ENCODE peak calls at places on chromosomes 16 and 17, in four cellular contexts. S is osteoblast, U is adipocyte, P is transverse colon. W is an unnamed sample. For H3K4me1, the result is how much of the 10 kb centered on the place peaks cover.

GRCh38 chr16:74580828-74581227 is 26.1 kb downstream of the GLG1 start:
- DNase-seq in U (no peak), P (no peak), S (no peak), W (no peak)

GRCh38 chr17:81002409-81003361 is 11.0 kb downstream of the CHMP6 start:
- DNase-seq in U (peak), P (peak), S (peak), W (no peak)

GRCh38 chr16:23801387-23801786 is 34.4 kb upstream of the PRKCB start:
- DNase-seq in P (peak), S (peak), U (peak), W (peak)

GRCh38 chr16:86854895-86855294 is 276.5 kb downstream of the FOXL1 start:
- DNase-seq in S (no peak), U (peak), P (no peak), W (no peak)

GRCh38 chr16:58125041-58125440 is 4.1 kb downstream of the CFAP20 start:
- DNase-seq in S (no peak), P (no peak), U (no peak), W (no peak)

GRCh38 chr17:33316733-33317132 is 23.6 kb upstream of the ASIC2 start:
- DNase-seq in P (no peak), S (no peak), U (no peak), W (no peak)

GRCh38 chr17:73231363-73231762 is 30.3 kb downstream of the CPSF4L start:
- DNase-seq in U (peak), S (peak), P (peak), W (no peak)

GRCh38 chr16:86634290-86634689 is 55.9 kb downstream of the FOXL1 start:
- DNase-seq in P (no peak), U (peak), S (peak), W (peak)

GRCh38 chr17:81176656-81177055 is 10.6 kb upstream of the AATK start:
- DNase-seq in S (no peak), P (no peak), U (no peak), W (no peak)

GRCh38 chr17:1621273-1621954 is 7.2 kb downstream of the SLC43A2 start:
- DNase-seq in P (no peak), S (peak), U (no peak), W (no peak)

GRCh38 chr16:12127244-12127643 is 150.7 kb downstream of the SNX29 start:
- DNase-seq in U (no peak), P (no peak), S (no peak), W (no peak)

GRCh38 chr16:49455991-49456745 is 82.6 kb downstream of the C16orf78 start:
- DNase-seq in P (no peak), S (no peak), U (no peak), W (no peak)

GRCh38 chr17:79071161-79071560 is 3.5 kb upstream of the ENGASE start:
- DNase-seq in S (no peak), U (no peak), P (no peak), W (no peak)

GRCh38 chr17:16377804-16378400 is 3.0 kb upstream of the UBB start:
- DNase-seq in S (peak), P (no peak), U (peak), W (no peak)

GRCh38 chr17:43952351-43952723 is 1.4 kb downstream of the PYY start:
- DNase-seq in U (no peak), S (peak), P (no peak), W (peak)

GRCh38 chr17:45228985-45229517 is 7.4 kb downstream of the FMNL1 start:
- DNase-seq in U (peak), P (peak), S (peak), W (peak)

GRCh38 chr17:52134641-52135040 is 23.9 kb downstream of the CA10 start:
- DNase-seq in U (no peak), S (no peak), P (no peak), W (no peak)

GRCh38 chr16:21283521-21284289 is 5.6 kb upstream of the CRYM start:
- DNase-seq in S (peak), U (peak), P (peak), W (peak)

GRCh38 chr16:54867302-54867832 is 63.3 kb upstream of the IRX5 start:
- DNase-seq in S (no peak), U (no peak), P (no peak), W (no peak)

GRCh38 chr17:6488008-6488539 is 43.8 kb downstream of the PIMREG start:
- DNase-seq in U (no peak), P (no peak), S (no peak), W (no peak)

GRCh38 chr17:70658324-70658723 is 489.0 kb downstream of the KCNJ2 start:
- DNase-seq in S (no peak), U (no peak), P (no peak), W (no peak)

GRCh38 chr16:9123401-9123800 is 32.0 kb downstream of the HAPSTR1 start:
- DNase-seq in S (no peak), P (no peak), U (no peak), W (no peak)

GRCh38 chr17:33977729-33978514 is 277.2 kb upstream of the CCL2 start:
- DNase-seq in S (no peak), U (no peak), P (no peak), W (no peak)

GRCh38 chr17:7579001-7579838 is at the start of gene CD68:
- DNase-seq in P (peak), U (peak), S (peak), W (no peak)

GRCh38 chr17:1643999-1644492 is 1.5 kb downstream of the SCARF1 start:
- DNase-seq in U (no peak), P (no peak), S (peak), W (no peak)

GRCh38 chr16:81547194-81547918 is 102.7 kb downstream of the CMIP start:
- DNase-seq in U (no peak), S (no peak), P (no peak), W (no peak)

GRCh38 chr16:81548551-81548900 is 103.9 kb downstream of the CMIP start:
- DNase-seq in P (no peak), U (no peak), S (no peak), W (no peak)

GRCh38 chr16:81548901-81549546 is 104.4 kb downstream of the CMIP start:
- DNase-seq in S (no peak), P (peak), U (no peak), W (no peak)

GRCh38 chr16:81546781-81547180 is 102.2 kb downstream of the CMIP start:
- DNase-seq in S (no peak), P (no peak), U (no peak), W (no peak)

GRCh38 chr16:81547919-81548216 is 103.3 kb downstream of the CMIP start:
- DNase-seq in S (no peak), P (no peak), U (no peak), W (no peak)
- H3K4me1 ChIP-seq in S (under half), P (under half), U (under half), W (under half)

GRCh38 chr17:20071824-20072691 is 62.9 kb downstream of the SPECC1 start:
- DNase-seq in S (no peak), U (no peak), P (no peak), W (no peak)
- H3K4me1 ChIP-seq in S (under half), U (under half), P (under half), W (under half)

GRCh38 chr16:89729293-89729692 is 8.0 kb downstream of the ZNF276 start:
- DNase-seq in S (no peak), U (no peak), P (no peak), W (no peak)

GRCh38 chr16:89732142-89732917 is 11.0 kb downstream of the ZNF276 start:
- DNase-seq in P (no peak), S (no peak), U (no peak), W (no peak)

GRCh38 chr16:89732918-89733242 is 11.5 kb downstream of the ZNF276 start:
- DNase-seq in S (no peak), U (no peak), P (no peak), W (no peak)

GRCh38 chr16:89729863-89730574 is 8.7 kb downstream of the ZNF276 start:
- DNase-seq in S (no peak), P (no peak), U (no peak), W (no peak)

GRCh38 chr16:89730610-89731234 is 9.4 kb downstream of the ZNF276 start:
- DNase-seq in P (no peak), S (no peak), U (no peak), W (no peak)
- H3K4me1 ChIP-seq in P (under half), S (under half), U (under half), W (under half)

GRCh38 chr17:77442976-77443742 is 302.4 kb downstream of the SEC14L1 start:
- DNase-seq in P (no peak), S (no peak), U (no peak), W (no peak)
- H3K4me1 ChIP-seq in P (half or more), S (under half), U (half or more), W (under half)